ENCODE peak calls at places on chromosomes 13 and 19, in six cellular contexts. P is ovary, V is left ventricle myocardium inferior, D is T-helper 17 cell, M is stomach, J is T-cell. T is an unnamed sample.

GRCh38 chr19:18478545-18479311 is 40.8 kb upstream of the ISYNA1 start:
- DNase-seq in V (peak), D (no peak), P (peak), J (peak), M (peak), T (peak)

GRCh38 chr19:46963093-46963734 is 56.4 kb upstream of the NPAS1 start:
- DNase-seq in P (no peak), M (no peak), D (no peak), V (no peak), J (no peak), T (no peak)

GRCh38 chr13:79212064-79212619 is 193.9 kb downstream of the RBM26 start:
- DNase-seq in M (no peak), P (no peak), D (no peak), J (no peak), V (no peak), T (no peak)

GRCh38 chr13:66348745-66349720 is 881.1 kb downstream of the PCDH9 start:
- DNase-seq in M (no peak), J (no peak), P (no peak), D (no peak), V (peak), T (no peak)

GRCh38 chr19:54485846-54486245 is 12.8 kb upstream of the CDC42EP5 start:
- DNase-seq in M (no peak), V (no peak), J (no peak), P (no peak), D (no peak), T (no peak)

GRCh38 chr19:12754465-12755196 is 3.0 kb downstream of the BEST2 start:
- DNase-seq in P (no peak), M (no peak), D (no peak), J (no peak), V (no peak), T (no peak)

GRCh38 chr19:50464348-50464747 is 12.0 kb upstream of the EMC10 start:
- DNase-seq in V (no peak), P (no peak), M (no peak), D (no peak), J (no peak), T (no peak)

GRCh38 chr19:3028305-3029069 is 593 bp downstream of the TLE2 start:
- DNase-seq in M (no peak), V (no peak), D (no peak), P (no peak), J (no peak), T (no peak)

GRCh38 chr19:40576585-40577451 is at the start of gene SHKBP1:
- DNase-seq in D (peak), V (peak), P (peak), M (peak), J (peak), T (peak)

GRCh38 chr13:85197431-85197830 is 601.8 kb downstream of the SLITRK6 start:
- DNase-seq in V (no peak), M (no peak), J (no peak), D (no peak), P (no peak), T (no peak)

GRCh38 chr19:41699968-41700323 is 8.5 kb upstream of the CEACAM5 start:
- DNase-seq in M (peak), J (no peak), D (no peak), V (no peak), P (no peak), T (no peak)

GRCh38 chr13:23956106-23956505 is 58.8 kb upstream of the C1QTNF9B start:
- DNase-seq in D (no peak), J (no peak), M (no peak), V (no peak), P (no peak), T (no peak)

GRCh38 chr19:741506-742131 is 9.3 kb upstream of the MISP start:
- DNase-seq in J (no peak), D (no peak), M (no peak), V (no peak), P (no peak), T (no peak)

GRCh38 chr19:38898788-38899446 is 501 bp downstream of the SIRT2 start:
- DNase-seq in D (no peak), V (no peak), M (peak), P (no peak), J (no peak), T (no peak)

GRCh38 chr13:28568286-28568685 is 73.4 kb upstream of the FLT1 start:
- DNase-seq in P (no peak), J (no peak), D (no peak), M (peak), V (peak), T (no peak)

GRCh38 chr19:38209671-38210457 is 14.2 kb downstream of the DPF1 start:
- DNase-seq in D (no peak), M (peak), J (no peak), V (peak), P (peak), T (no peak)

GRCh38 chr13:108155185-108156106 is 59.9 kb downstream of the LIG4 start:
- DNase-seq in V (peak), M (peak), J (peak), P (peak), D (peak), T (peak)

GRCh38 chr13:74761794-74762193 is 627.6 kb upstream of the KLF12 start:
- DNase-seq in J (no peak), P (no peak), M (no peak), D (no peak), V (no peak), T (no peak)

T was measured in non-pigmented ciliary epithelial cell.